ENCODE peak calls at places on chromosomes 12 and 14, in six cellular contexts. G, P, L, S, T and F are unnamed samples.

GRCh38 chr14:81303258-81303935 is 82.6 kb upstream of the GTF2A1 start:
- DNase-seq in S (peak), G (no peak), T (peak), P (peak), L (no peak), F (peak)

GRCh38 chr12:110585231-110585799 is 2.2 kb upstream of the PPTC7 start:
- DNase-seq in S (no peak), T (no peak), L (peak), G (no peak), P (no peak), F (no peak)

GRCh38 chr12:68267892-68268396 is 14.5 kb upstream of the IL22 start:
- DNase-seq in P (no peak), L (no peak), G (no peak), S (no peak), T (no peak), F (peak)

GRCh38 chr14:68177728-68178127 is 358.1 kb downstream of the RAD51B start:
- DNase-seq in T (no peak), S (no peak), P (no peak), G (no peak), L (no peak), F (no peak)

GRCh38 chr12:123489580-123489979 is 31.6 kb downstream of the SNRNP35 start:
- DNase-seq in G (no peak), S (no peak), L (no peak), P (no peak), T (no peak), F (no peak)

GRCh38 chr14:92930737-92931602 is 8.0 kb downstream of the CHGA start:
- DNase-seq in G (no peak), L (no peak), S (no peak), P (no peak), T (no peak), F (no peak)

GRCh38 chr14:52150162-52150561 is 81.3 kb upstream of the NID2 start:
- DNase-seq in T (no peak), G (no peak), L (no peak), P (no peak), S (no peak), F (no peak)

GRCh38 chr12:115491851-115492250 is 785.6 kb downstream of the MED13L start:
- DNase-seq in L (no peak), P (no peak), T (no peak), S (no peak), G (no peak), F (no peak)

GRCh38 chr12:40515041-40515825 is 177.0 kb upstream of the CNTN1 start:
- DNase-seq in L (no peak), P (no peak), T (no peak), S (no peak), G (no peak), F (peak)

GRCh38 chr14:105192866-105193731 is 12.0 kb upstream of the NUDT14 start:
- DNase-seq in L (peak), G (no peak), T (no peak), S (no peak), P (no peak), F (peak)

GRCh38 chr12:49922349-49923034 is 18.8 kb upstream of the FAIM2 start:
- DNase-seq in G (no peak), S (no peak), L (no peak), P (no peak), T (no peak), F (no peak)

GRCh38 chr12:27284751-27285150 is 40.7 kb downstream of the STK38L start:
- DNase-seq in S (peak), P (no peak), L (peak), T (no peak), G (no peak), F (peak)

GRCh38 chr12:53938276-53939140 is at the start of gene HOXC13:
- DNase-seq in P (peak), T (peak), S (no peak), L (no peak), G (peak), F (peak)

GRCh38 chr12:6769003-6769389 is 2.8 kb downstream of the PTMS start:
- DNase-seq in T (no peak), G (no peak), P (peak), S (no peak), L (peak), F (no peak)
- TF ChIP-seq POLR2A in T (no peak), G (no peak), P (no peak), S (no peak), L (no peak), F (no peak)

GRCh38 chr14:89728964-89729363 is 225.6 kb downstream of the EFCAB11 start:
- DNase-seq in P (no peak), G (no peak), S (no peak), T (no peak), L (no peak), F (no peak)
- TF ChIP-seq MAX in P (no peak), G (no peak), S (no peak), T (no peak), L (no peak), F (no peak)

GRCh38 chr14:98069712-98070133 is 1202.3 kb downstream of the BCL11B start:
- DNase-seq in S (no peak), L (no peak), G (no peak), P (no peak), T (peak), F (no peak)

DNA sequence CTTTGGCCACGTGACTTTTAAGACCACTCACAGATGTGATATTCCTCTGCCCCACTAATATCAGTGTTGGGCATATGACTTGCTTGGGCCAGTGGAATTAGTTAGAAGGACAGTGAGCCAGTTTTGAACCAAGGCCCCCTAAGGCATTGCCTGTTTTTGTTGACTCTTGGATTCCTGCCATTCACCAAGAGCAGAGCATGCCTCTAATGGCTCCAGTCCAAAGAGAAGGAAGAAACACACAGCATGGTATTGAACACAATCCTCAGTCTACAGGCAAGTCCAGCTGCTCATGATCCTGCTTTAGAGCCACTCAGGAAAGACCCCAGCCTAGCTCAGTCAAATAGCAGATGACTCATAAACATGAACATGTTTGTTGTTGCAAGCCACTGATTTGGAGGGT is 1201.5 kb downstream of the BCL11B start:
- DNase-seq in S (no peak), G (no peak), L (no peak), P (no peak), T (no peak), F (no peak)
- TF ChIP-seq MYC in S (no peak), G (no peak), L (no peak), P (no peak), T (no peak), F (no peak)

GRCh38 chr14:44897041-44897843 is 64.5 kb downstream of the KLHL28 start:
- DNase-seq in G (peak), T (peak), S (peak), L (peak), P (peak), F (peak)
- TF ChIP-seq POLR2A in G (peak), T (peak), S (peak), L (peak), P (peak), F (peak)

GRCh38 chr12:7989827-7990491 is 42.6 kb upstream of the FOXJ2 start:
- DNase-seq in S (no peak), P (peak), G (no peak), L (peak), T (no peak), F (peak)
- TF ChIP-seq MAX in S (no peak), P (no peak), G (no peak), L (no peak), T (no peak), F (peak)